ENCODE peak calls at places on chromosomes 3 and 15, in eight cellular contexts. One of them, this sample, is unnamed.

GRCh38 chr3:69212411-69213160 is 90.2 kb upstream of the LMOD3 start:
- DNase-seq in adipocyte: peak; percentile 52
- DNase-seq in transverse colon: no peak
- DNase-seq in heart left ventricle: no peak
- DNase-seq in kidney epithelial cell: peak; percentile 63
- DNase-seq in uterus: no peak
- DNase-seq in GM12878: no peak
- DNase-seq in fibroblast of mammary gland: peak; percentile 88
- DNase-seq in this sample: peak; percentile 80

GRCh38 chr3:170908235-170909116 is at the start of gene EIF5A2:
- DNase-seq in adipocyte: peak; percentile 97
- DNase-seq in transverse colon: peak; percentile 90
- DNase-seq in heart left ventricle: peak; percentile 98
- DNase-seq in kidney epithelial cell: peak; percentile 76
- DNase-seq in uterus: peak; percentile 92
- DNase-seq in GM12878: peak; percentile 33
- DNase-seq in fibroblast of mammary gland: peak; percentile 95
- DNase-seq in this sample: peak; percentile 98

GRCh38 chr15:66941791-66942190 is 123.6 kb upstream of the SMAD3 start:
- DNase-seq in adipocyte: no peak
- DNase-seq in transverse colon: no peak
- DNase-seq in heart left ventricle: no peak
- DNase-seq in kidney epithelial cell: no peak
- DNase-seq in uterus: no peak
- DNase-seq in GM12878: no peak
- DNase-seq in fibroblast of mammary gland: no peak
- DNase-seq in this sample: no peak

GRCh38 chr15:79431636-79432344 is at the start of gene MINAR1:
- DNase-seq in adipocyte: peak; percentile 74
- DNase-seq in transverse colon: no peak
- DNase-seq in heart left ventricle: no peak
- DNase-seq in kidney epithelial cell: no peak
- DNase-seq in uterus: no peak
- DNase-seq in GM12878: no peak
- DNase-seq in fibroblast of mammary gland: peak; percentile 53
- DNase-seq in this sample: no peak

GRCh38 chr15:45030743-45031142 is 7.7 kb downstream of the SORD start:
- DNase-seq in adipocyte: no peak
- DNase-seq in transverse colon: no peak
- DNase-seq in heart left ventricle: no peak
- DNase-seq in kidney epithelial cell: no peak
- DNase-seq in uterus: no peak
- DNase-seq in GM12878: no peak
- DNase-seq in fibroblast of mammary gland: no peak
- DNase-seq in this sample: no peak

GRCh38 chr3:123564056-123564455 is 20.8 kb downstream of the HACD2 start:
- DNase-seq in adipocyte: no peak
- DNase-seq in transverse colon: no peak
- DNase-seq in heart left ventricle: no peak
- DNase-seq in kidney epithelial cell: no peak
- DNase-seq in uterus: no peak
- DNase-seq in GM12878: no peak
- DNase-seq in fibroblast of mammary gland: no peak
- DNase-seq in this sample: no peak

GRCh38 chr15:70077436-70077835 is 20.3 kb downstream of the TLE3 start:
- DNase-seq in adipocyte: no peak
- DNase-seq in transverse colon: no peak
- DNase-seq in heart left ventricle: peak; percentile 55
- DNase-seq in kidney epithelial cell: no peak
- DNase-seq in uterus: no peak
- DNase-seq in GM12878: no peak
- DNase-seq in fibroblast of mammary gland: no peak
- DNase-seq in this sample: no peak

GRCh38 chr3:123920868-123921267 is 36.7 kb upstream of the MYLK start:
- DNase-seq in adipocyte: no peak
- DNase-seq in transverse colon: no peak
- DNase-seq in heart left ventricle: no peak
- DNase-seq in kidney epithelial cell: no peak
- DNase-seq in uterus: no peak
- DNase-seq in GM12878: no peak
- DNase-seq in fibroblast of mammary gland: no peak
- DNase-seq in this sample: no peak

GRCh38 chr3:120637836-120638559 is 41.9 kb downstream of the NDUFB4 start:
- DNase-seq in adipocyte: no peak
- DNase-seq in transverse colon: no peak
- DNase-seq in heart left ventricle: no peak
- DNase-seq in kidney epithelial cell: no peak
- DNase-seq in uterus: no peak
- DNase-seq in GM12878: no peak
- DNase-seq in fibroblast of mammary gland: peak; percentile 54
- DNase-seq in this sample: peak; percentile 27

GRCh38 chr3:48715179-48715800 is 1.7 kb downstream of the IP6K2 start:
- DNase-seq in adipocyte: peak; percentile 70
- DNase-seq in transverse colon: no peak
- DNase-seq in heart left ventricle: no peak
- DNase-seq in kidney epithelial cell: no peak
- DNase-seq in uterus: no peak
- DNase-seq in GM12878: no peak
- DNase-seq in fibroblast of mammary gland: peak; percentile 56
- DNase-seq in this sample: no peak

GRCh38 chr3:169664034-169664820 is 715 bp upstream of the MECOM start:
- DNase-seq in adipocyte: peak; percentile 31
- DNase-seq in transverse colon: peak; percentile 15
- DNase-seq in heart left ventricle: no peak
- DNase-seq in kidney epithelial cell: no peak
- DNase-seq in uterus: no peak
- DNase-seq in GM12878: no peak
- DNase-seq in fibroblast of mammary gland: no peak
- DNase-seq in this sample: no peak

GRCh38 chr15:31069360-31070000 is 32.0 kb downstream of the TRPM1 start:
- DNase-seq in adipocyte: peak; percentile 73
- DNase-seq in transverse colon: no peak
- DNase-seq in heart left ventricle: no peak
- DNase-seq in kidney epithelial cell: no peak
- DNase-seq in uterus: peak; percentile 39
- DNase-seq in GM12878: no peak
- DNase-seq in fibroblast of mammary gland: peak; percentile 64
- DNase-seq in this sample: no peak

GRCh38 chr3:128994581-128995161 is 795 bp upstream of the CFAP92 start:
- DNase-seq in adipocyte: no peak
- DNase-seq in transverse colon: no peak
- DNase-seq in heart left ventricle: no peak
- DNase-seq in kidney epithelial cell: no peak
- DNase-seq in uterus: no peak
- DNase-seq in GM12878: no peak
- DNase-seq in fibroblast of mammary gland: no peak
- DNase-seq in this sample: no peak

GRCh38 chr3:11721114-11721440 is 77.4 kb upstream of the VGLL4 start:
- DNase-seq in adipocyte: peak; percentile 48
- DNase-seq in transverse colon: no peak
- DNase-seq in heart left ventricle: no peak
- DNase-seq in kidney epithelial cell: no peak
- DNase-seq in uterus: no peak
- DNase-seq in GM12878: no peak
- DNase-seq in fibroblast of mammary gland: no peak
- DNase-seq in this sample: no peak

GRCh38 chr3:11717768-11718581 is 74.3 kb upstream of the VGLL4 start:
- DNase-seq in adipocyte: peak; percentile 72
- DNase-seq in transverse colon: no peak
- DNase-seq in heart left ventricle: no peak
- DNase-seq in kidney epithelial cell: no peak
- DNase-seq in uterus: peak; percentile 24
- DNase-seq in GM12878: no peak
- DNase-seq in fibroblast of mammary gland: peak; percentile 40
- DNase-seq in this sample: peak; percentile 15

GRCh38 chr3:11719406-11720219 is 75.9 kb upstream of the VGLL4 start:
- DNase-seq in adipocyte: peak; percentile 87
- DNase-seq in transverse colon: peak; percentile 96
- DNase-seq in heart left ventricle: peak; percentile 79
- DNase-seq in kidney epithelial cell: no peak
- DNase-seq in uterus: peak; percentile 65
- DNase-seq in GM12878: no peak
- DNase-seq in fibroblast of mammary gland: no peak
- DNase-seq in this sample: peak; percentile 47

GRCh38 chr3:11718582-11719405 is 75.1 kb upstream of the VGLL4 start:
- DNase-seq in adipocyte: peak; percentile 82
- DNase-seq in transverse colon: peak; percentile 54
- DNase-seq in heart left ventricle: peak; percentile 51
- DNase-seq in kidney epithelial cell: no peak
- DNase-seq in uterus: peak; percentile 71
- DNase-seq in GM12878: no peak
- DNase-seq in fibroblast of mammary gland: peak; percentile 58
- DNase-seq in this sample: peak; percentile 54

DNA sequence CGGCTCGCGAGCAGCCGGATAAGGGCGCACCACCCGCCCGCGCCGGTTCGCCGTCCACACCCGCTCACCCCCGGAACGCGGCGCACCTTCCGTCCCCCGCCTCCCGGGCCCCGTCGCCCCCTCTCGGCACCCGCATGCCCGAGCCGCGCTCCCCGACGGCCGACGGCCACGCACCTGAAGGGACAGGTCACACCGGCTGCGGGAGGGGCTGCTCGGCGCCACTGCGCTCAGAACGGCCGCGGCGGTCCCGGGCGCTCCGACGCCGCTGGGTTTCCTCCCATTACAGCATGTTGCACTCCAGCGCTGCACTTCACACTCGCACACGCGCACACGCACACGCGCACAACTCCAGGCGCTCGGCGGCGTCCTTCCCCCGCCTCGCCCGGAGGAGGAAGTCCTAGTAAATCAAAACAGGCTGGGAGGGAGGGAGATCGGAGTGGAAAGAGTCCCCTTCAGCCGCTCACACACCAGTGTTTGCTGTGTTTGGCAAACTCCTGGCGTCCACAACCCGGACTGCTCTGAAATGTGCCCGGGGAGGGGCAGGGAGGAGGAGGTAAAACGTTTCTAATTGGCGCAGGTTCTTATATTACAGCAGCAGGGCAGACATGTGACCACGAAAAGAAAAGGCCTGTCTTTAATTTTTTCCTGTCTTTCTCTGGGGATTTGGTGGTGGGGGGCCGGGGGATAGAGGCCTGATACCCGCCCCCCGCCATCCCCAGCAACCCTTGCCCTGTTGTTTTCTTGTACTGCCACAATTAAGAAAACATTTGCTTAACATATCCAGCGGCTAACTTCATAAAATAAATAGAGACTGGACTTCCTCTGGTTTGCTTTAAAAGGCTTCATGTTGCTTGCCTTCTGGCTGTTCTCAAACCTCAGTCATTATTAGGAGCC is 76.8 kb upstream of the VGLL4 start:
- DNase-seq in adipocyte: peak; percentile 89
- DNase-seq in transverse colon: peak; percentile 87
- DNase-seq in heart left ventricle: peak; percentile 74
- DNase-seq in kidney epithelial cell: no peak
- DNase-seq in uterus: peak; percentile 80
- DNase-seq in GM12878: no peak
- DNase-seq in fibroblast of mammary gland: peak; percentile 48
- DNase-seq in this sample: peak; percentile 78
- H3K4me3 ChIP-seq in adipocyte: peak overlapping the region; percentile 94
- H3K4me3 ChIP-seq in transverse colon: peak overlapping the region; percentile 68
- H3K4me3 ChIP-seq in heart left ventricle: peak overlapping the region; percentile 92
- H3K4me3 ChIP-seq in kidney epithelial cell: peak overlapping the region; percentile 62
- H3K4me3 ChIP-seq in uterus: peak overlapping the region; percentile 57
- H3K4me3 ChIP-seq in GM12878: peak overlapping the region; percentile 83
- H3K4me3 ChIP-seq in fibroblast of mammary gland: peak overlapping the region; percentile 72
- H3K4me3 ChIP-seq in this sample: peak overlapping the region; percentile 32

GRCh38 chr15:64892850-64893403 is 18.8 kb upstream of the ANKDD1A start:
- DNase-seq in adipocyte: no peak
- DNase-seq in transverse colon: no peak
- DNase-seq in heart left ventricle: no peak
- DNase-seq in kidney epithelial cell: no peak
- DNase-seq in uterus: no peak
- DNase-seq in GM12878: peak; percentile 45
- DNase-seq in fibroblast of mammary gland: no peak
- DNase-seq in this sample: peak; percentile 90
- H3K4me3 ChIP-seq in adipocyte: no peak overlapping the region
- H3K4me3 ChIP-seq in transverse colon: no peak overlapping the region
- H3K4me3 ChIP-seq in heart left ventricle: no peak overlapping the region
- H3K4me3 ChIP-seq in kidney epithelial cell: no peak overlapping the region
- H3K4me3 ChIP-seq in uterus: no peak overlapping the region
- H3K4me3 ChIP-seq in GM12878: peak overlapping the region; percentile 65
- H3K4me3 ChIP-seq in fibroblast of mammary gland: no peak overlapping the region
- H3K4me3 ChIP-seq in this sample: peak overlapping the region; percentile 42

DNA sequence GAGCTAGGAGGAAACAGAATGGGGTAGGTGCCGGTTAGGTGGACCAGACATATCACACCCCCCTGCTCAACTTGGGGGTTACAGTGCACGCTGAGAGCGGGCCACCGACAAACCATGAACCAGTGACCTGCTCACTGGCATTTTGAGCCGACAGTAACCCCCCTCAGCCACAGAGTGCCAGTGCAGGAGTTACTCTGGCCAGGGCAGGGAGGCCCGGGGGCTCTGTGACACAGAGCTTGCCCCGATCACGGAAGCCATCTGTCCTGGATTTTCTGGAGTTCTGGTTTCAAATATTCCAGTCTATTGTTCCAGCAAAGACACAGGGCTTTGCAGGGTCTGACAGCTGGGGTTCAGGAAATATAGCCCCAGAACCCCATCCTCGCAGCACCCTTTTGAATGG is 225.2 kb downstream of the VPS13C start:
- DNase-seq in adipocyte: no peak
- DNase-seq in transverse colon: no peak
- DNase-seq in heart left ventricle: no peak
- DNase-seq in kidney epithelial cell: no peak
- DNase-seq in uterus: no peak
- DNase-seq in GM12878: no peak
- DNase-seq in fibroblast of mammary gland: no peak
- DNase-seq in this sample: no peak
- H3K4me3 ChIP-seq in adipocyte: peak overlapping the region; percentile 33
- H3K4me3 ChIP-seq in transverse colon: no peak overlapping the region
- H3K4me3 ChIP-seq in heart left ventricle: no peak overlapping the region
- H3K4me3 ChIP-seq in kidney epithelial cell: no peak overlapping the region
- H3K4me3 ChIP-seq in uterus: no peak overlapping the region
- H3K4me3 ChIP-seq in GM12878: no peak overlapping the region
- H3K4me3 ChIP-seq in fibroblast of mammary gland: no peak overlapping the region
- H3K4me3 ChIP-seq in this sample: no peak overlapping the region

GRCh38 chr3:45137656-45138181 is 8.5 kb downstream of the CDCP1 start:
- DNase-seq in adipocyte: no peak
- DNase-seq in transverse colon: no peak
- DNase-seq in heart left ventricle: no peak
- DNase-seq in kidney epithelial cell: no peak
- DNase-seq in uterus: no peak
- DNase-seq in GM12878: no peak
- DNase-seq in fibroblast of mammary gland: peak; percentile 75
- DNase-seq in this sample: peak; percentile 73

GRCh38 chr3:45131201-45131600 is 15.0 kb downstream of the CDCP1 start:
- DNase-seq in adipocyte: no peak
- DNase-seq in transverse colon: no peak
- DNase-seq in heart left ventricle: no peak
- DNase-seq in kidney epithelial cell: no peak
- DNase-seq in uterus: no peak
- DNase-seq in GM12878: no peak
- DNase-seq in fibroblast of mammary gland: peak; percentile 48
- DNase-seq in this sample: no peak

GRCh38 chr3:45135959-45136358 is 10.2 kb downstream of the CDCP1 start:
- DNase-seq in adipocyte: no peak
- DNase-seq in transverse colon: no peak
- DNase-seq in heart left ventricle: no peak
- DNase-seq in kidney epithelial cell: no peak
- DNase-seq in uterus: no peak
- DNase-seq in GM12878: no peak
- DNase-seq in fibroblast of mammary gland: peak; percentile 58
- DNase-seq in this sample: no peak

GRCh38 chr3:45132568-45133211 is 13.5 kb downstream of the CDCP1 start:
- DNase-seq in adipocyte: no peak
- DNase-seq in transverse colon: no peak
- DNase-seq in heart left ventricle: no peak
- DNase-seq in kidney epithelial cell: no peak
- DNase-seq in uterus: no peak
- DNase-seq in GM12878: no peak
- DNase-seq in fibroblast of mammary gland: no peak
- DNase-seq in this sample: no peak

GRCh38 chr3:45134758-45135521 is 11.2 kb downstream of the CDCP1 start:
- DNase-seq in adipocyte: peak; percentile 62
- DNase-seq in transverse colon: no peak
- DNase-seq in heart left ventricle: no peak
- DNase-seq in kidney epithelial cell: no peak
- DNase-seq in uterus: no peak
- DNase-seq in GM12878: no peak
- DNase-seq in fibroblast of mammary gland: peak; percentile 81
- DNase-seq in this sample: no peak
- H3K4me3 ChIP-seq in adipocyte: no peak overlapping the region
- H3K4me3 ChIP-seq in transverse colon: no peak overlapping the region
- H3K4me3 ChIP-seq in heart left ventricle: no peak overlapping the region
- H3K4me3 ChIP-seq in kidney epithelial cell: no peak overlapping the region
- H3K4me3 ChIP-seq in uterus: no peak overlapping the region
- H3K4me3 ChIP-seq in GM12878: no peak overlapping the region
- H3K4me3 ChIP-seq in fibroblast of mammary gland: no peak overlapping the region
- H3K4me3 ChIP-seq in this sample: no peak overlapping the region

This sample was measured in NB4.